ENCODE peak calls at places on chromosomes 13 and 19, in nine cellular contexts. Y is heart left ventricle, N is pancreas, M is neural progenitor cell, G is adipocyte, C is cardiac muscle cell, B is adrenal gland, Z is heart right ventricle, F is BE2C. J is an unnamed sample. For H3K4me1, the result is how much of the 10 kb centered on the place peaks cover.

GRCh38 chr19:49136771-49137171 is 17.4 kb downstream of the PPFIA3 start:
- DNase-seq in Y (peak), N (no peak), M (no peak), G (no peak), C (no peak), B (no peak), Z (peak), F (no peak), J (no peak)

GRCh38 chr13:109096101-109096500 is 466.7 kb downstream of the MYO16 start:
- DNase-seq in Y (no peak), N (no peak), M (no peak), G (no peak), C (no peak), B (no peak), Z (no peak), F (no peak), J (no peak)

GRCh38 chr19:9857920-9858746 is 23.0 kb downstream of the PIN1 start:
- DNase-seq in Y (no peak), N (no peak), M (no peak), G (no peak), C (no peak), B (no peak), Z (no peak), F (no peak), J (no peak)

GRCh38 chr19:6021878-6022569 is 44.1 kb upstream of the RANBP3 start:
- DNase-seq in Y (peak), N (peak), M (peak), G (peak), C (peak), B (peak), Z (peak), F (peak), J (peak)

GRCh38 chr13:89363144-89363543 is 1692.0 kb downstream of the SLITRK5 start:
- DNase-seq in Y (no peak), N (no peak), M (no peak), G (no peak), C (no peak), B (no peak), Z (no peak), F (no peak), J (no peak)

GRCh38 chr19:1925544-1925943 is 15.4 kb upstream of the CSNK1G2 start:
- DNase-seq in Y (no peak), N (no peak), M (no peak), G (no peak), C (no peak), B (no peak), Z (no peak), F (no peak), J (no peak)

GRCh38 chr13:44237276-44237767 is 136.3 kb upstream of the SERP2 start:
- DNase-seq in Y (peak), N (peak), M (no peak), G (peak), C (peak), B (peak), Z (peak), F (no peak), J (peak)

GRCh38 chr13:90880790-90881189 is 466.7 kb upstream of the MIR17HG start:
- DNase-seq in Y (no peak), N (no peak), M (no peak), G (no peak), C (no peak), B (no peak), Z (no peak), F (no peak), J (no peak)

GRCh38 chr13:112468069-112468468 is 91.9 kb downstream of the SPACA7 start:
- DNase-seq in Y (no peak), N (no peak), M (no peak), G (no peak), C (no peak), B (no peak), Z (no peak), F (no peak), J (no peak)

GRCh38 chr13:99323488-99323887 is 16.3 kb upstream of the GPR183 start:
- DNase-seq in Y (no peak), N (no peak), M (no peak), G (no peak), C (no peak), B (no peak), Z (no peak), F (no peak), J (no peak)

GRCh38 chr19:54190503-54190941 is 586 bp upstream of the TSEN34 start:
- DNase-seq in Y (peak), N (peak), M (peak), G (peak), C (peak), B (peak), Z (peak), F (peak), J (peak)

GRCh38 chr13:49441846-49442245 is 2.0 kb downstream of the CAB39L start:
- DNase-seq in Y (no peak), N (no peak), M (no peak), G (peak), C (no peak), B (no peak), Z (no peak), F (no peak), J (no peak)

GRCh38 chr13:31964168-31964567 is 67.4 kb upstream of the FRY start:
- DNase-seq in Y (no peak), N (no peak), M (no peak), G (no peak), C (no peak), B (no peak), Z (no peak), F (no peak), J (no peak)

GRCh38 chr13:87128006-87128405 is 543.2 kb upstream of the SLITRK5 start:
- DNase-seq in Y (no peak), N (no peak), M (peak), G (no peak), C (no peak), B (no peak), Z (no peak), F (no peak), J (no peak)

GRCh38 chr19:48999481-49000325 is 6.0 kb downstream of the RUVBL2 start:
- DNase-seq in Y (no peak), N (no peak), M (peak), G (peak), C (peak), B (peak), Z (peak), F (peak), J (no peak)

GRCh38 chr13:33494596-33495214 is 209.2 kb upstream of the STARD13 start:
- DNase-seq in Y (peak), N (no peak), M (no peak), G (peak), C (no peak), B (no peak), Z (no peak), F (no peak), J (no peak)

GRCh38 chr13:39485314-39485700 is 117.7 kb downstream of the LHFPL6 start:
- DNase-seq in Y (no peak), N (no peak), M (no peak), G (no peak), C (no peak), B (no peak), Z (no peak), F (no peak), J (no peak)

GRCh38 chr19:53795019-53795418 is 29.1 kb downstream of the NLRP12 start:
- DNase-seq in Y (no peak), N (no peak), M (no peak), G (no peak), C (no peak), B (no peak), Z (no peak), F (no peak), J (no peak)

GRCh38 chr19:1027953-1028902 is 1.8 kb downstream of the CNN2 start:
- DNase-seq in Y (peak), N (peak), M (peak), G (peak), C (peak), B (peak), Z (peak), F (peak), J (peak)

GRCh38 chr13:32254416-32254815 is 60.7 kb downstream of the ZAR1L start:
- DNase-seq in Y (no peak), N (no peak), M (no peak), G (no peak), C (no peak), B (no peak), Z (no peak), F (no peak), J (no peak)

GRCh38 chr13:30338331-30338851 is 31.0 kb upstream of the KATNAL1 start:
- DNase-seq in Y (no peak), N (no peak), M (no peak), G (no peak), C (no peak), B (peak), Z (no peak), F (no peak), J (no peak)

GRCh38 chr19:43412441-43412840 is 2.2 kb upstream of the TEX101 start:
- DNase-seq in Y (no peak), N (no peak), M (no peak), G (no peak), C (no peak), B (no peak), Z (no peak), F (no peak), J (no peak)

GRCh38 chr19:7962644-7963268 is 19.3 kb upstream of the TIMM44 start:
- DNase-seq in Y (no peak), N (no peak), M (no peak), G (no peak), C (no peak), B (no peak), Z (no peak), F (no peak), J (no peak)

GRCh38 chr13:36133950-36134349 is 2.8 kb upstream of the DCLK1 start:
- DNase-seq in Y (no peak), N (no peak), M (no peak), G (no peak), C (no peak), B (no peak), Z (no peak), F (no peak), J (no peak)

GRCh38 chr13:114099918-114100445 is 32.4 kb downstream of the RASA3 start:
- DNase-seq in Y (peak), N (no peak), M (peak), G (peak), C (peak), B (no peak), Z (peak), F (peak), J (peak)

GRCh38 chr19:47587295-47587694 is 14.3 kb upstream of the ZNF541 start:
- DNase-seq in Y (no peak), N (no peak), M (no peak), G (no peak), C (no peak), B (no peak), Z (no peak), F (no peak), J (no peak)

GRCh38 chr19:45729774-45730388 is 815 bp downstream of the FBXO46 start:
- DNase-seq in Y (no peak), N (no peak), M (no peak), G (peak), C (no peak), B (no peak), Z (no peak), F (no peak), J (no peak)

GRCh38 chr19:56476671-56477428 is at the start of gene ZNF667:
- DNase-seq in Y (peak), N (peak), M (peak), G (peak), C (peak), B (peak), Z (no peak), F (peak), J (no peak)

GRCh38 chr19:2266183-2266993 is 10.2 kb upstream of the JSRP1 start:
- DNase-seq in Y (peak), N (peak), M (no peak), G (peak), C (no peak), B (peak), Z (peak), F (peak), J (peak)

GRCh38 chr19:1819976-1820255 is 7.8 kb upstream of the ATP8B3 start:
- DNase-seq in Y (no peak), N (no peak), M (no peak), G (no peak), C (no peak), B (no peak), Z (no peak), F (no peak), J (no peak)

GRCh38 chr13:30142502-30143211 is 164.7 kb downstream of the KATNAL1 start:
- DNase-seq in Y (no peak), N (peak), M (no peak), G (peak), C (no peak), B (peak), Z (no peak), F (peak), J (peak)

GRCh38 chr13:30486230-30487074 is 20.7 kb upstream of the HMGB1 start:
- DNase-seq in Y (no peak), N (peak), M (no peak), G (no peak), C (no peak), B (no peak), Z (no peak), F (no peak), J (no peak)

GRCh38 chr19:2491130-2491801 is 15.3 kb downstream of the GADD45B start:
- DNase-seq in Y (no peak), N (peak), M (no peak), G (peak), C (no peak), B (no peak), Z (no peak), F (peak), J (no peak)

GRCh38 chr13:61415749-61416148 is at the start of gene PCDH20:
- DNase-seq in Y (no peak), N (no peak), M (no peak), G (no peak), C (peak), B (no peak), Z (no peak), F (no peak), J (no peak)

GRCh38 chr19:42246143-42246868 is 3.9 kb upstream of the GSK3A start:
- DNase-seq in Y (peak), N (peak), M (peak), G (peak), C (peak), B (peak), Z (peak), F (peak), J (peak)

GRCh38 chr19:46542428-46543230 is 47.0 kb upstream of the PNMA8B start:
- DNase-seq in Y (peak), N (peak), M (peak), G (peak), C (peak), B (peak), Z (peak), F (peak), J (peak)

GRCh38 chr19:17240062-17240854 is 5.5 kb downstream of the NR2F6 start:
- DNase-seq in Y (no peak), N (no peak), M (no peak), G (no peak), C (no peak), B (no peak), Z (no peak), F (no peak), J (no peak)

GRCh38 chr19:17242431-17243208 is 3.1 kb downstream of the NR2F6 start:
- DNase-seq in Y (no peak), N (no peak), M (no peak), G (no peak), C (no peak), B (no peak), Z (no peak), F (no peak), J (no peak)

GRCh38 chr19:17243340-17243853 is 2.3 kb downstream of the NR2F6 start:
- DNase-seq in Y (no peak), N (no peak), M (no peak), G (peak), C (no peak), B (no peak), Z (no peak), F (no peak), J (no peak)

GRCh38 chr19:17237747-17238706 is 7.7 kb downstream of the NR2F6 start:
- DNase-seq in Y (no peak), N (no peak), M (no peak), G (no peak), C (no peak), B (no peak), Z (no peak), F (no peak), J (no peak)

DNA sequence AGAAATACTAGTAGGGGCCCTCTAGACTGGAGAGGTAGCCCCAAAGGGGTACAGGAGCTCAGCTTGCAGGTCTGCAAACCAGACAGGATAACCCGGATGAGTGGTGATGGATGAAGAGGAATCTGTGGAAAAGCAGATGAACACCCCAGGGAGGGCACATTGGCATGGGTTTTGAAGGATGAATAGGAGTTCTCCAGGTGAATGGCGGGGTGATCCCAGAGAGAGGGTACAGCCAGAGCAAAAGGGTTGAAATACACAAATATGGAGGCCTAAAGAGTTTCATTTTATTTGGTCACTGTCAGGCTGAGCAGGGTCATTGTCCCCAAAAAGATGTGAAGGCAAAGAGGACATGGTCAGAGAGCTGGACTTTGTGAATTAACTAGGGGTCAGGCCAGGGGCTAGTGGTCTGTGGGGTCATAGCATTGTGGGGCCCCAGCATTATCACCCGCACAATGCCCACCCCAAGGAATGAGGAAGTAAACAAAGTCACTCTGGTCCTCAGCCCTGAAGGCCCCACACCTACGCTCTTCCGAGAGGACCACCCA is 4.8 kb downstream of the NR2F6 start:
- DNase-seq in Y (no peak), N (no peak), M (no peak), G (no peak), C (no peak), B (no peak), Z (no peak), F (no peak), J (no peak)
- H3K4me1 ChIP-seq in Y (under half), N (under half), M (under half), G (under half), C (under half), B (under half), Z (under half), F (under half), J (under half)

DNA sequence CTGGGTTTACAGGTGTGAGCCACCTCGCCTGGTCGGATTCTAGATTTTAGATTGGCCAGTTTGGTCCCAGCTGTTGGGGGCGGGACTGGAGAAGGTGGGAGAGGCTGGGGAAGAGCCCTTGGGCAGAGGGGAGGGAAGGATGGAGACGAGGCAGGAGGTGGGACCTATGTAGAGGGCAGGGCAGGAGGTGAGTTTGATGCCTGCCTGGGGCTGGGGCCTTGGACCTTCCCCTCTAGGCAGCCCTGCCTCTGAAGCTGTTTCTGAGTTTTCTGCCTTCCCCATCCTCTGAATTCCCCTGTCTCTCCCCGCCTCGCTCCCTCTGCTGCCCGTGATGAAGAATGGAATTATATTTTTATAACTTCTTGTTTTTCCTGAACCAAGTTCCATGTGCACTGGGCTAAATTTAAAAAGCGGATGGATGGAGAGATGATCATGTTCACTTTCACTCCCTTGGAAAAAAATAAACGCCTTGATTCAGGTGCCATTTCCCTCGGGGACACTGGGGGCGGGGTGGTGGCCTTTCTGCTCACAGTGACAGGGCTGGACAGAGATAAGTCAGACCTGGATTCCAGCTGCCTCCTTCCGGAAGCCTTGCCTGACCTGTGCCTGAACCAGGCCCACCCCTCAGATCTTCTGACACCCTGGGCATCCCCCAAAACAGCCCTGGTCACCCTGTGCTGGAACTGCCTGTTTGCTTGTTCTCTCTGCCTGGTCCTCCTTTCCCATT is 16.5 kb upstream of the TNFAIP8L1 start:
- DNase-seq in Y (no peak), N (no peak), M (no peak), G (no peak), C (peak), B (no peak), Z (no peak), F (peak), J (no peak)
- H3K4me1 ChIP-seq in Y (under half), N (under half), M (under half), G (under half), C (under half), B (under half), Z (under half), F (under half), J (under half)

DNA sequence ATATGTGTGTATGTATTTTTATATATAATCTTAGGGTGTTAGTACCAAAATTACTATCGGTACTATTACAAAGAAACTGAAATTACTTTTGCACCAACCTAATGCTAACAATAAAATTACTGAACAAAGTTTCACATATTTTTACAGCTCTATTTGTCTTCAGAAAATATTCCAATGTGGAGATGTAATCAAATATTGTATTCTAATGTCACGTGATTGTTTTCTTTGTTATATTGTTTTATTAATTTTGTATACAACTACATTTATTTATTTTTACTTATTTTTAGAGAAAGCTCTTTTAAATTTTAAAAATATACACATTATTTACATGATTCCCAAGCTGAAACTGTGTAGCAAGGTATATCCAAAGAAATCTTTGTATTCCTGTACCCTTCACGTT is 227.1 kb upstream of the KLF12 start:
- DNase-seq in Y (no peak), N (no peak), M (no peak), G (no peak), C (no peak), B (no peak), Z (no peak), F (no peak), J (no peak)
- H3K4me1 ChIP-seq in Y (under half), N (under half), M (under half), G (under half), C (under half), B (under half), Z (under half), F (under half), J (under half)

GRCh38 chr19:58561373-58562125 is 3.1 kb upstream of the UBE2M start:
- DNase-seq in Y (no peak), N (no peak), M (no peak), G (no peak), C (no peak), B (no peak), Z (no peak), F (no peak), J (no peak)
- H3K4me1 ChIP-seq in Y (under half), N (under half), M (under half), G (under half), C (under half), B (under half), Z (under half), F (under half), J (under half)

J was measured in ovary.